ENCODE peak calls at places on chromosomes 12 and 14, in seven cellular contexts. A, D, S, N, P, W and Q are unnamed samples.

GRCh38 chr12:6638305-6638704 is 2.5 kb upstream of the LPAR5 start:
- DNase-seq in A (no peak), D (no peak), S (no peak), N (no peak), P (no peak), W (no peak), Q (no peak)

GRCh38 chr12:39412210-39412609 is 30.7 kb downstream of the KIF21A start:
- DNase-seq in A (peak), D (no peak), S (no peak), N (no peak), P (no peak), W (peak), Q (no peak)

GRCh38 chr12:115259968-115260806 is 576.2 kb upstream of the TBX3 start:
- DNase-seq in A (no peak), D (no peak), S (no peak), N (no peak), P (no peak), W (no peak), Q (no peak)

GRCh38 chr12:121810234-121810817 is 6.5 kb downstream of the SETD1B start:
- DNase-seq in A (no peak), D (no peak), S (no peak), N (no peak), P (no peak), W (no peak), Q (no peak)

GRCh38 chr12:77064891-77065360 is 443 bp downstream of the E2F7 start:
- DNase-seq in A (no peak), D (no peak), S (no peak), N (no peak), P (no peak), W (no peak), Q (no peak)

GRCh38 chr12:49887091-49887490 is 16.6 kb downstream of the FAIM2 start:
- DNase-seq in A (no peak), D (no peak), S (no peak), N (no peak), P (no peak), W (no peak), Q (no peak)

GRCh38 chr14:23478109-23478698 is 8.7 kb downstream of the NGDN start:
- DNase-seq in A (no peak), D (peak), S (peak), N (no peak), P (peak), W (no peak), Q (peak)

GRCh38 chr12:20264608-20265114 is 103.7 kb upstream of the PDE3A start:
- DNase-seq in A (peak), D (peak), S (no peak), N (peak), P (peak), W (peak), Q (peak)

GRCh38 chr14:81591266-81591665 is 57.6 kb upstream of the SEL1L start:
- DNase-seq in A (no peak), D (no peak), S (no peak), N (no peak), P (no peak), W (no peak), Q (peak)

GRCh38 chr14:100836053-100836805 is 10.3 kb downstream of the MEG3 start:
- DNase-seq in A (no peak), D (no peak), S (no peak), N (no peak), P (no peak), W (no peak), Q (no peak)

GRCh38 chr12:89856431-89856830 is 147.8 kb upstream of the ATP2B1 start:
- DNase-seq in A (no peak), D (peak), S (peak), N (no peak), P (peak), W (no peak), Q (no peak)

GRCh38 chr14:29529418-29529817 is 398.2 kb downstream of the PRKD1 start:
- DNase-seq in A (no peak), D (peak), S (no peak), N (no peak), P (no peak), W (no peak), Q (peak)

GRCh38 chr12:31773223-31773750 is 44.5 kb upstream of the AMN1 start:
- DNase-seq in A (no peak), D (no peak), S (no peak), N (no peak), P (peak), W (no peak), Q (peak)

GRCh38 chr14:61701946-61702345 is 6.6 kb downstream of the HIF1A start:
- DNase-seq in A (no peak), D (no peak), S (no peak), N (no peak), P (no peak), W (no peak), Q (no peak)

GRCh38 chr12:26499979-26500640 is 304.7 kb downstream of the SSPN start:
- DNase-seq in A (no peak), D (no peak), S (no peak), N (no peak), P (no peak), W (no peak), Q (no peak)

GRCh38 chr12:62267026-62267425 is 6.8 kb downstream of the USP15 start:
- DNase-seq in A (no peak), D (no peak), S (peak), N (no peak), P (no peak), W (no peak), Q (no peak)

GRCh38 chr12:64083285-64084210 is 138.5 kb downstream of the KICS2 start:
- DNase-seq in A (no peak), D (peak), S (no peak), N (no peak), P (peak), W (no peak), Q (no peak)

GRCh38 chr14:92425101-92425500 is 88.5 kb upstream of the RIN3 start:
- DNase-seq in A (no peak), D (peak), S (peak), N (no peak), P (peak), W (no peak), Q (peak)

GRCh38 chr12:29463198-29463597 is 34.3 kb downstream of the OVCH1 start:
- DNase-seq in A (no peak), D (no peak), S (no peak), N (no peak), P (no peak), W (no peak), Q (no peak)

GRCh38 chr12:19045421-19045820 is 84.1 kb upstream of the PLEKHA5 start:
- DNase-seq in A (no peak), D (peak), S (no peak), N (no peak), P (peak), W (no peak), Q (no peak)

GRCh38 chr12:52274521-52274920 is at the start of gene KRT86:
- DNase-seq in A (no peak), D (no peak), S (no peak), N (no peak), P (no peak), W (no peak), Q (no peak)

GRCh38 chr12:109130755-109131521 is 14.6 kb downstream of the ACACB start:
- DNase-seq in A (no peak), D (no peak), S (no peak), N (no peak), P (no peak), W (no peak), Q (no peak)

GRCh38 chr12:52009081-52009751 is 2.5 kb downstream of the TAMALIN start:
- DNase-seq in A (no peak), D (no peak), S (no peak), N (no peak), P (peak), W (no peak), Q (no peak)

GRCh38 chr12:2501464-2502181 is 293.1 kb upstream of the FKBP4 start:
- DNase-seq in A (no peak), D (no peak), S (no peak), N (no peak), P (no peak), W (no peak), Q (no peak)

GRCh38 chr12:50505945-50506344 is 1.2 kb downstream of the DIP2B start:
- DNase-seq in A (no peak), D (no peak), S (peak), N (no peak), P (peak), W (no peak), Q (no peak)

GRCh38 chr12:105761075-105761474 is 377.7 kb downstream of the NUAK1 start:
- DNase-seq in A (no peak), D (no peak), S (no peak), N (no peak), P (no peak), W (no peak), Q (no peak)

DNA sequence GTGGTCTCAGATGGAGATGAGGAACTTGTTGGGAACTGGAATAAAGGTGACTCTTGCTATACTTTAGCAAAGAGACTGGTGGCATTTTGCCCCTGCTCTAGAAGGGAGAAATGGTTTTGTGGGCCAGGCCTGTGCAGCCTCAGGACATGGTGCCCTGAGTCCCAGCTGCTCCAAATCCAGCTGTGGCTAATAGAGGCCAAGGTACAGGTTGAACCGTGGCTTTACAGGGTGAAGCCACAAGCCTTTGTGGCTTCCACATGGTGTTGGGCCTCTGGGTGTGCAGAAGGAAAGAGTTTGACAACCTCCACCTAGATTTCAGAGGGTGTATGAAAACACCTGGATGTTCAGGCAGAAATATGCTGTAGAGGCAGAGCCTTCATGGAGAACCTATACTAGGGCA is 586.0 kb downstream of the FLRT2 start:
- DNase-seq in A (no peak), D (no peak), S (no peak), N (no peak), P (no peak), W (no peak), Q (no peak)
- H4K8ac ChIP-seq in A (no peak), D (no peak), S (no peak), N (no peak), P (no peak), W (no peak), Q (no peak)

GRCh38 chr14:96221109-96221650 is 16.5 kb downstream of the BDKRB2 start:
- DNase-seq in A (no peak), D (peak), S (peak), N (no peak), P (no peak), W (no peak), Q (no peak)
- H4K8ac ChIP-seq in A (no peak), D (peak), S (no peak), N (no peak), P (no peak), W (no peak), Q (no peak)

GRCh38 chr12:112627851-112628250 is 163.7 kb upstream of the RPH3A start:
- DNase-seq in A (no peak), D (no peak), S (no peak), N (no peak), P (no peak), W (no peak), Q (peak)
- H4K8ac ChIP-seq in A (no peak), D (no peak), S (no peak), N (no peak), P (no peak), W (no peak), Q (no peak)

GRCh38 chr12:106804668-106805067 is 30.2 kb downstream of the RIC8B start:
- DNase-seq in A (no peak), D (no peak), S (no peak), N (no peak), P (no peak), W (no peak), Q (peak)
- H4K8ac ChIP-seq in A (no peak), D (no peak), S (no peak), N (no peak), P (no peak), W (no peak), Q (no peak)